ENCODE peak calls at places on chromosomes 5 and 9, in ten cellular contexts. One of them, this sample, is unnamed.
A peak's percentile ranks its signal among the peaks of the same experiment; 100 is the strongest.

GRCh38 chr5:142221091-142221860 is 103.5 kb downstream of the SPRY4 start:
- DNase-seq in stomach: no peak
- DNase-seq in transverse colon: no peak
- DNase-seq in endothelial cell of umbilical vein: no peak
- DNase-seq in uterus: no peak
- DNase-seq in spleen: no peak
- DNase-seq in breast epithelium: no peak
- DNase-seq in tibial nerve: no peak
- DNase-seq in heart left ventricle: no peak
- DNase-seq in A549: peak; percentile 55
- DNase-seq in this sample: no peak

GRCh38 chr9:34957492-34958410 is at the start of gene PHF24:
- DNase-seq in stomach: no peak
- DNase-seq in transverse colon: no peak
- DNase-seq in endothelial cell of umbilical vein: no peak
- DNase-seq in uterus: no peak
- DNase-seq in spleen: peak; percentile 81
- DNase-seq in breast epithelium: no peak
- DNase-seq in tibial nerve: no peak
- DNase-seq in heart left ventricle: no peak
- DNase-seq in A549: no peak
- DNase-seq in this sample: peak; percentile 77

GRCh38 chr9:223167-223566 is 8.5 kb downstream of the DOCK8 start:
- DNase-seq in stomach: no peak
- DNase-seq in transverse colon: no peak
- DNase-seq in endothelial cell of umbilical vein: no peak
- DNase-seq in uterus: no peak
- DNase-seq in spleen: no peak
- DNase-seq in breast epithelium: no peak
- DNase-seq in tibial nerve: no peak
- DNase-seq in heart left ventricle: no peak
- DNase-seq in A549: no peak
- DNase-seq in this sample: no peak

GRCh38 chr5:143515829-143516228 is 112.3 kb upstream of the NR3C1 start:
- DNase-seq in stomach: no peak
- DNase-seq in transverse colon: no peak
- DNase-seq in endothelial cell of umbilical vein: no peak
- DNase-seq in uterus: no peak
- DNase-seq in spleen: no peak
- DNase-seq in breast epithelium: no peak
- DNase-seq in tibial nerve: no peak
- DNase-seq in heart left ventricle: peak; percentile 31
- DNase-seq in A549: no peak
- DNase-seq in this sample: no peak

GRCh38 chr9:21465859-21466518 is 16.1 kb downstream of the IFNE start:
- DNase-seq in stomach: no peak
- DNase-seq in transverse colon: no peak
- DNase-seq in endothelial cell of umbilical vein: peak; percentile 88
- DNase-seq in uterus: no peak
- DNase-seq in spleen: no peak
- DNase-seq in breast epithelium: no peak
- DNase-seq in tibial nerve: peak; percentile 25
- DNase-seq in heart left ventricle: no peak
- DNase-seq in A549: peak; percentile 70
- DNase-seq in this sample: no peak

GRCh38 chr5:132777209-132778069 is at the start of gene SEPTIN8:
- DNase-seq in stomach: peak; percentile 55
- DNase-seq in transverse colon: peak; percentile 59
- DNase-seq in endothelial cell of umbilical vein: peak; percentile 33
- DNase-seq in uterus: peak; percentile 53
- DNase-seq in spleen: peak; percentile 82
- DNase-seq in breast epithelium: no peak
- DNase-seq in tibial nerve: peak; percentile 39
- DNase-seq in heart left ventricle: peak; percentile 56
- DNase-seq in A549: peak; percentile 36
- DNase-seq in this sample: peak; percentile 44

GRCh38 chr9:34797367-34797766 is 87.4 kb upstream of the CCL21 start:
- DNase-seq in stomach: no peak
- DNase-seq in transverse colon: no peak
- DNase-seq in endothelial cell of umbilical vein: no peak
- DNase-seq in uterus: no peak
- DNase-seq in spleen: no peak
- DNase-seq in breast epithelium: no peak
- DNase-seq in tibial nerve: no peak
- DNase-seq in heart left ventricle: no peak
- DNase-seq in A549: no peak
- DNase-seq in this sample: no peak

GRCh38 chr5:98942849-98943248 is 14.0 kb upstream of the CHD1 start:
- DNase-seq in stomach: no peak
- DNase-seq in transverse colon: no peak
- DNase-seq in endothelial cell of umbilical vein: no peak
- DNase-seq in uterus: no peak
- DNase-seq in spleen: no peak
- DNase-seq in breast epithelium: no peak
- DNase-seq in tibial nerve: no peak
- DNase-seq in heart left ventricle: no peak
- DNase-seq in A549: no peak
- DNase-seq in this sample: no peak

GRCh38 chr5:15691536-15691935 is 191.6 kb downstream of the FBXL7 start:
- DNase-seq in stomach: no peak
- DNase-seq in transverse colon: no peak
- DNase-seq in endothelial cell of umbilical vein: no peak
- DNase-seq in uterus: no peak
- DNase-seq in spleen: no peak
- DNase-seq in breast epithelium: no peak
- DNase-seq in tibial nerve: no peak
- DNase-seq in heart left ventricle: no peak
- DNase-seq in A549: no peak
- DNase-seq in this sample: no peak

GRCh38 chr9:129166962-129167557 is 11.0 kb downstream of the IER5L start:
- DNase-seq in stomach: peak; percentile 95
- DNase-seq in transverse colon: peak; percentile 92
- DNase-seq in endothelial cell of umbilical vein: peak; percentile 90
- DNase-seq in uterus: peak; percentile 79
- DNase-seq in spleen: no peak
- DNase-seq in breast epithelium: peak; percentile 85
- DNase-seq in tibial nerve: peak; percentile 62
- DNase-seq in heart left ventricle: peak; percentile 70
- DNase-seq in A549: peak; percentile 79
- DNase-seq in this sample: peak; percentile 62

GRCh38 chr5:141342773-141343172 is 856 bp upstream of the PCDHGA3 start:
- DNase-seq in stomach: no peak
- DNase-seq in transverse colon: no peak
- DNase-seq in endothelial cell of umbilical vein: no peak
- DNase-seq in uterus: no peak
- DNase-seq in spleen: no peak
- DNase-seq in breast epithelium: no peak
- DNase-seq in tibial nerve: no peak
- DNase-seq in heart left ventricle: no peak
- DNase-seq in A549: no peak
- DNase-seq in this sample: no peak

GRCh38 chr9:95627802-95628201 is 111.0 kb upstream of the PTCH1 start:
- DNase-seq in stomach: no peak
- DNase-seq in transverse colon: no peak
- DNase-seq in endothelial cell of umbilical vein: peak; percentile 52
- DNase-seq in uterus: no peak
- DNase-seq in spleen: peak; percentile 41
- DNase-seq in breast epithelium: no peak
- DNase-seq in tibial nerve: no peak
- DNase-seq in heart left ventricle: no peak
- DNase-seq in A549: no peak
- DNase-seq in this sample: no peak

GRCh38 chr9:4815381-4815956 is 22.7 kb downstream of the RCL1 start:
- DNase-seq in stomach: no peak
- DNase-seq in transverse colon: no peak
- DNase-seq in endothelial cell of umbilical vein: no peak
- DNase-seq in uterus: no peak
- DNase-seq in spleen: no peak
- DNase-seq in breast epithelium: no peak
- DNase-seq in tibial nerve: no peak
- DNase-seq in heart left ventricle: no peak
- DNase-seq in A549: no peak
- DNase-seq in this sample: no peak

GRCh38 chr5:94522099-94522498 is 96.3 kb downstream of the KIAA0825 start:
- DNase-seq in stomach: no peak
- DNase-seq in transverse colon: no peak
- DNase-seq in endothelial cell of umbilical vein: no peak
- DNase-seq in uterus: no peak
- DNase-seq in spleen: no peak
- DNase-seq in breast epithelium: no peak
- DNase-seq in tibial nerve: no peak
- DNase-seq in heart left ventricle: no peak
- DNase-seq in A549: no peak
- DNase-seq in this sample: no peak

GRCh38 chr5:148569948-148570347 is 84.4 kb downstream of the HTR4 start:
- DNase-seq in stomach: peak; percentile 51
- DNase-seq in transverse colon: no peak
- DNase-seq in endothelial cell of umbilical vein: no peak
- DNase-seq in uterus: no peak
- DNase-seq in spleen: no peak
- DNase-seq in breast epithelium: no peak
- DNase-seq in tibial nerve: no peak
- DNase-seq in heart left ventricle: no peak
- DNase-seq in A549: no peak
- DNase-seq in this sample: no peak

GRCh38 chr5:4987431-4987830 is 152.7 kb upstream of the ADAMTS16 start:
- DNase-seq in stomach: no peak
- DNase-seq in transverse colon: no peak
- DNase-seq in endothelial cell of umbilical vein: no peak
- DNase-seq in uterus: no peak
- DNase-seq in spleen: no peak
- DNase-seq in breast epithelium: no peak
- DNase-seq in tibial nerve: no peak
- DNase-seq in heart left ventricle: no peak
- DNase-seq in A549: no peak
- DNase-seq in this sample: no peak

DNA sequence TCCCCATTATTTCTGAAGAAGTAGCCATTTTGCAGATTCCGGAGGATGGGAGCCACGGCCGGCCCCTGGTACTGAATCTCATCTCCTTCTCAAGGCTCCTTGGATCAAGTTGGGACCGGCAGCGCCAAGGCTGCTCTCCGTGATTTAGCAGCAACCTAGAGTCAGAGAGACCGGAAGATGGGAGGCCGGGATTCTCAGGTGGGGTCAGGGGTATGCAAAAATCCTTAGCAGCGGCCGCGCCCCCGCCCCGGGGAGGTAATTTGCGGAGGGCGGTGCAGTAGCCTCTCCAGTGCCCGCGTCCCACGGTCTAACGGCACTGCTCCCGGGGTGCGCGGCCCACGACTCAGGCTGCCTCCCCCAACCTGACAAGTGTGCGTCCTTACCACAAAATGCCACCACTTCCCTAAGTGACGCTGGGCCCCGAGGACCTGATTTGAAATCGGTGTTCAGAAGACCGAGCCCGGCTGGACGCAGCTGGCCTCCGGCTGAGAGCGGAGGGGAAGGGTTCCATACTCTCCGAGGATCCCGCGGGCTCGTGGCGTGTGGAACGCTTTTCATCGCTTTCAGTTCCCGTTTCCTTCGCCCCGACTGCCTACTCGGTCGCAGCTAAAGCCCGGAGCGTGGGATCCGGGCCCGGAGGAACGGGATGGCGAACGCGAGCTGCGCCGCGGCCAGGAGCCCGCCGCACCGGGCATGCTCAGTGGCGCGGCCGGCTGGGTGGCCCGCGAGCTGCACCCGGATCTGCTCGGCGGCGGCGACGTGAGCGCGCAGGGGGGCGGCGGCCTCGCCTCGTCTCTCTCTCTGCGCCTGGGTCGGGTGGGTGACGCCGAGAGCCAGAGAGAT is at the start of gene SCAMP1:
- DNase-seq in stomach: peak; percentile 94
- DNase-seq in transverse colon: peak; percentile 95
- DNase-seq in endothelial cell of umbilical vein: peak; percentile 95
- DNase-seq in uterus: peak; percentile 88
- DNase-seq in spleen: peak; percentile 99
- DNase-seq in breast epithelium: peak; percentile 87
- DNase-seq in tibial nerve: peak; percentile 93
- DNase-seq in heart left ventricle: peak; percentile 93
- DNase-seq in A549: peak; percentile 91
- DNase-seq in this sample: peak; percentile 91
- H3K27ac ChIP-seq in stomach: peak within 1 kb of the TSS; percentile 98
- H3K27ac ChIP-seq in transverse colon: peak within 1 kb of the TSS; percentile 98
- H3K27ac ChIP-seq in endothelial cell of umbilical vein: peak within 1 kb of the TSS; percentile 65
- H3K27ac ChIP-seq in uterus: peak within 1 kb of the TSS; percentile 89
- H3K27ac ChIP-seq in spleen: peak within 1 kb of the TSS; percentile 88
- H3K27ac ChIP-seq in breast epithelium: peak within 1 kb of the TSS; percentile 94
- H3K27ac ChIP-seq in tibial nerve: peak within 1 kb of the TSS; percentile 91
- H3K27ac ChIP-seq in heart left ventricle: peak within 1 kb of the TSS; percentile 91
- H3K27ac ChIP-seq in A549: peak within 1 kb of the TSS; percentile 98
- H3K27ac ChIP-seq in this sample: peak within 1 kb of the TSS; percentile 86

GRCh38 chr5:115586525-115587146 is 15.6 kb downstream of the TICAM2 start:
- DNase-seq in stomach: no peak
- DNase-seq in transverse colon: no peak
- DNase-seq in endothelial cell of umbilical vein: peak; percentile 41
- DNase-seq in uterus: no peak
- DNase-seq in spleen: no peak
- DNase-seq in breast epithelium: no peak
- DNase-seq in tibial nerve: no peak
- DNase-seq in heart left ventricle: no peak
- DNase-seq in A549: peak; percentile 18
- DNase-seq in this sample: no peak
- TF ChIP-seq CTCF in stomach: peak; percentile 62
- TF ChIP-seq CTCF in transverse colon: peak; percentile 63
- TF ChIP-seq CTCF in endothelial cell of umbilical vein: no peak
- TF ChIP-seq CTCF in uterus: peak; percentile 35
- TF ChIP-seq CTCF in spleen: peak; percentile 47
- TF ChIP-seq CTCF in breast epithelium: peak; percentile 50
- TF ChIP-seq CTCF in tibial nerve: peak; percentile 58
- TF ChIP-seq CTCF in heart left ventricle: peak; percentile 74
- TF ChIP-seq CTCF in A549: peak; percentile 85
- TF ChIP-seq CTCF in this sample: peak; percentile 43

GRCh38 chr9:75027187-75028107 is 646 bp downstream of the CARNMT1 start:
- DNase-seq in stomach: peak; percentile 68
- DNase-seq in transverse colon: peak; percentile 79
- DNase-seq in endothelial cell of umbilical vein: peak; percentile 53
- DNase-seq in uterus: peak; percentile 51
- DNase-seq in spleen: peak; percentile 93
- DNase-seq in breast epithelium: peak; percentile 39
- DNase-seq in tibial nerve: peak; percentile 33
- DNase-seq in heart left ventricle: peak; percentile 72
- DNase-seq in A549: peak; percentile 61
- DNase-seq in this sample: peak; percentile 77
- TF ChIP-seq POLR2A in stomach: no peak
- TF ChIP-seq POLR2A in transverse colon: no peak
- TF ChIP-seq POLR2A in endothelial cell of umbilical vein: peak; percentile 10
- TF ChIP-seq POLR2A in uterus: no peak
- TF ChIP-seq POLR2A in spleen: no peak
- TF ChIP-seq POLR2A in breast epithelium: no peak
- TF ChIP-seq POLR2A in tibial nerve: no peak
- TF ChIP-seq POLR2A in heart left ventricle: no peak
- TF ChIP-seq POLR2A in A549: no peak
- TF ChIP-seq POLR2A in this sample: no peak

DNA sequence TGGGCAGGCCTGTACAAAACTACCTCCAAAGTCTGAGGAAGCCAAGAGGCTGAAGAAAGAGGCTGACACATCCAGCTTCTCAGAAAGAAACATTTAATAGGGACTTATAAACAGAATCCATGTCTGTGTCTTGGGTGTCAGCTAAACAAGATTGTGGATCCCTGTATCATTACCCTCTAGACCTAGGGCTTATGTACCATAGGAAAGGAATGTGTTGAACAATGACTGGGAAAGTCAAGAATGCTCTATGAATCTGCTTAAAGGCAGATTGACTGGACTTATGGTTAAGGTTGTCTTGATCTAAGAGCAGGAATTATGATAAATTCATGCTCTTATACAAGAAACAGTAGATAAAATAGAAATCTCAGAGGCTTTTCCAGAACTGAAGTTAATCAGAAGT is 335.7 kb upstream of the RPS23 start:
- DNase-seq in stomach: no peak
- DNase-seq in transverse colon: no peak
- DNase-seq in endothelial cell of umbilical vein: no peak
- DNase-seq in uterus: no peak
- DNase-seq in spleen: no peak
- DNase-seq in breast epithelium: no peak
- DNase-seq in tibial nerve: no peak
- DNase-seq in heart left ventricle: no peak
- DNase-seq in A549: no peak
- DNase-seq in this sample: no peak
- H3K27ac ChIP-seq in stomach: no peak overlapping the region
- H3K27ac ChIP-seq in transverse colon: no peak overlapping the region
- H3K27ac ChIP-seq in endothelial cell of umbilical vein: no peak overlapping the region
- H3K27ac ChIP-seq in uterus: no peak overlapping the region
- H3K27ac ChIP-seq in spleen: no peak overlapping the region
- H3K27ac ChIP-seq in breast epithelium: no peak overlapping the region
- H3K27ac ChIP-seq in tibial nerve: no peak overlapping the region
- H3K27ac ChIP-seq in heart left ventricle: no peak overlapping the region
- H3K27ac ChIP-seq in A549: no peak overlapping the region
- H3K27ac ChIP-seq in this sample: no peak overlapping the region

This sample was measured in testis.